ENCODE peak calls at places on chromosomes 2 and 18, in four cellular contexts. Y is keratinocyte, N is left ventricle myocardium inferior, S is tibial artery. Z is an unnamed sample.

GRCh38 chr2:224027912-224028311 is 11.2 kb downstream of the SERPINE2 start:
- DNase-seq in N (no peak), Y (no peak), S (no peak), Z (no peak)

GRCh38 chr18:410103-410502 is 90.4 kb downstream of the COLEC12 start:
- DNase-seq in N (no peak), Y (no peak), S (no peak), Z (no peak)

GRCh38 chr2:18520605-18521031 is 39.8 kb downstream of the RDH14 start:
- DNase-seq in S (peak), Y (no peak), N (peak), Z (no peak)

GRCh38 chr2:191486584-191487320 is 191.2 kb upstream of the NABP1 start:
- DNase-seq in N (no peak), S (no peak), Y (peak), Z (peak)

GRCh38 chr2:228728961-228729360 is 542.1 kb downstream of the PID1 start:
- DNase-seq in S (no peak), N (no peak), Y (no peak), Z (no peak)

GRCh38 chr2:203799905-203800304 is 67.7 kb upstream of the CTLA4 start:
- DNase-seq in S (no peak), Y (no peak), N (no peak), Z (no peak)

GRCh38 chr2:106724301-106724794 is 161.6 kb downstream of the ST6GAL2 start:
- DNase-seq in S (no peak), Y (no peak), N (no peak), Z (no peak)

GRCh38 chr2:160700006-160700405 is 206.4 kb upstream of the RBMS1 start:
- DNase-seq in N (no peak), S (no peak), Y (no peak), Z (no peak)

GRCh38 chr18:36340232-36340631 is 42.7 kb downstream of the FHOD3 start:
- DNase-seq in N (no peak), Y (no peak), S (no peak), Z (no peak)

GRCh38 chr2:233700028-233700635 is 7.4 kb downstream of the UGT1A6 start:
- DNase-seq in Y (no peak), S (no peak), N (no peak), Z (peak)

GRCh38 chr2:53460347-53460746 is 307.3 kb upstream of the CHAC2 start:
- DNase-seq in S (no peak), Y (no peak), N (peak), Z (no peak)

GRCh38 chr2:193584522-193584938 is 1389.8 kb upstream of the TMEFF2 start:
- DNase-seq in N (no peak), Y (no peak), S (no peak), Z (no peak)

GRCh38 chr2:240597054-240597418 is 10.5 kb downstream of the CAPN10 start:
- DNase-seq in S (no peak), N (peak), Y (no peak), Z (no peak)

GRCh38 chr2:134683561-134684112 is 35.2 kb downstream of the TMEM163 start:
- DNase-seq in Y (no peak), S (no peak), N (no peak), Z (peak)

GRCh38 chr2:158733430-158733755 is 61.7 kb upstream of the DAPL1 start:
- DNase-seq in Y (no peak), S (no peak), N (no peak), Z (no peak)

GRCh38 chr2:11437602-11438001 is 28.4 kb downstream of the E2F6 start:
- DNase-seq in Y (no peak), N (no peak), S (no peak), Z (no peak)

DNA sequence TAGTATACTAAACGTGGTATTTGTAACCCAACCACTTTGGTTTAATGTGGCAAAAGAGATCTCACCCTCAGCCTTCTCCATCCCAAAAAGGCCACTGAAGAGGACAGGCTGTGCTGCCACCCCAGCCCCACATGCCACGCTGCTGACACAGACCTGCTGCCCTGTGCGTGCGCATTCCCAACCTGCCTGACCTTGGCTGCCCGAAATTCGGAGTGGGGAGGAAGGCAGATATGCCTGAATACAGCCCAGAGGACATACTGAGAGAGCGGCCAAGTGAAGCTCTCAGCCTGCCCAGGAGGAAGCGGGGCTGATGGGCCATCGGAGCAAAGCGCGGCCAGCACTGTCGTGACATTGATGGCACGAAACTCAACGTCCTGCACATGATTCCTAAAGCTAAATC is 70.0 kb downstream of the HDAC4 start:
- DNase-seq in N (no peak), Y (no peak), S (no peak), Z (no peak)
- H3K27ac ChIP-seq in N (peak), Y (no peak), S (no peak), Z (no peak)

DNA sequence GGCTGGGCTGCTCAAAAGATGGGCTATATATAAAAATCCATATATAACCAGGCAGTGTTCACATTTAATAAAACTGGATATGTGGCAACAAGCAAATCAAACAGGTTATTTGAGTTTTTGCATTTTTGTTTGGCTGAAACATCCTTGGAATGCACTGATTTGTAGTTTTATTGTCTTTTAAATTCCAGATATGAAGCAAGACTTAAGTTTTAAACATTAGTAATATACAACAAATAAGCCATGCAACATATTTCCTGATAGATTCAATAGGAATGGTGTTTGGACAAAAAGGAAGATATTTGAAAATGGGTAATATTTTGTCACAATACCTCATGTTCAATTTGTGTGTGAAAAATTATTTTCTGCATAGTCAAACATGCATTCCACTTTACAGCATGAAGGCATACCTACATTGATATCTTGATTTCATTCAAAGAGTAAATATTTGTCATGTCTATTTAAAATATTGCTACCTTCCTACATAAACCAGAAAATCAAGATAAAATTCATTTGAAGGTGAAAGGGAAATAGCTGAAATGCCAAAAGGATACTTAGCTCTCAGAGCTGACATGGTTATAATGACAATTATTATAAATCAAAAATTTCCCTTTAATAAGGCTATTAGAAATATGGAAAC is 132.3 kb upstream of the NETO1 start:
- DNase-seq in Y (no peak), S (no peak), N (no peak), Z (no peak)
- H3K27ac ChIP-seq in Y (no peak), S (no peak), N (no peak), Z (peak)

GRCh38 chr2:112683550-112684414 is 37.0 kb upstream of the NT5DC4 start:
- DNase-seq in S (no peak), Y (no peak), N (no peak), Z (no peak)
- H3K27ac ChIP-seq in S (no peak), Y (no peak), N (no peak), Z (no peak)

GRCh38 chr18:42338683-42339082 is 383.6 kb downstream of the PIK3C3 start:
- DNase-seq in Y (no peak), S (no peak), N (no peak), Z (no peak)
- H3K27ac ChIP-seq in Y (no peak), S (no peak), N (no peak), Z (no peak)

DNA sequence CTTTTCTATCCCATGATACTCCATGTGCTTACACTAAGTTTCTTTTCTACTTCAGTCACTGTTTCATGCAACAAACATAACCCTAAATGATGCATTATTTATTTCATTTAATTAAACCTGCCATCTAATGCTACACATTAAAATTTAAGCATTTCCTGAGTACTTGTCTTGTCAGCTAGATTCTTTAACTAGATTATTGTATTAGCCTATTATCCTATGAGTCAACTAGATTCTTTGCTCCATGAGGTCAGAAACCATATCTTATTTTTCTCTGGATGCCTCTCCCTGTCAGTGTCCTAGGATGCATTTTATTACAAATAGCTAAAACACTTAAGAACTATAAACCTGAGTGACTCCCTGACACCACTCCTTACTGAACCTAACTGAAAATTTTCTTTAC is 652.4 kb downstream of the SLC4A3 start:
- DNase-seq in Y (no peak), N (no peak), S (no peak), Z (no peak)
- H3K27ac ChIP-seq in Y (peak), N (no peak), S (no peak), Z (peak)